ENCODE peak calls at places on chromosome 12, in ten cellular contexts. M is AG04450; J is tibial nerve; C is AG04449; G is lower leg skin; H is choroid plexus epithelial cell; U is tibial artery; I is CD4-positive, CD25-positive, alpha-beta regulatory T cell; P is HFF-Myc; O is SK-N-SH. N is an unnamed sample.

GRCh38 chr12:71664411-71665108 is 459 bp downstream of the THAP2 start:
- DNase-seq in C (no peak), H (peak), G (no peak), J (no peak), O (no peak), P (no peak), I (no peak), U (no peak), M (no peak), N (no peak)

GRCh38 chr12:94870511-94870910 is 133.0 kb downstream of the NDUFA12 start:
- DNase-seq in O (no peak), P (no peak), J (no peak), C (no peak), U (no peak), I (no peak), H (no peak), M (no peak), G (no peak), N (no peak)

GRCh38 chr12:127286281-127286680 is 980.7 kb upstream of the TMEM132C start:
- DNase-seq in I (no peak), H (no peak), J (no peak), P (no peak), G (no peak), U (no peak), M (no peak), O (no peak), C (no peak), N (no peak)

GRCh38 chr12:80598004-80598606 is 109.3 kb upstream of the MYF6 start:
- DNase-seq in U (no peak), O (no peak), M (peak), P (peak), I (no peak), C (peak), H (peak), J (no peak), G (no peak), N (no peak)

GRCh38 chr12:47071241-47071852 is 8.1 kb upstream of the PCED1B start:
- DNase-seq in U (no peak), M (no peak), I (peak), O (no peak), C (no peak), H (no peak), J (no peak), G (no peak), P (no peak), N (peak)

GRCh38 chr12:38817942-38818341 is 87.4 kb downstream of the CPNE8 start:
- DNase-seq in G (no peak), O (no peak), J (no peak), M (no peak), U (no peak), P (no peak), I (no peak), H (no peak), C (no peak), N (no peak)

GRCh38 chr12:91562476-91562875 is 379.9 kb upstream of the DCN start:
- DNase-seq in P (no peak), H (no peak), O (no peak), J (no peak), U (no peak), C (no peak), M (no peak), G (no peak), I (peak), N (no peak)

GRCh38 chr12:104588048-104588942 is 131.5 kb downstream of the CHST11 start:
- DNase-seq in I (no peak), P (peak), G (no peak), O (no peak), U (no peak), H (peak), M (no peak), J (no peak), C (no peak), N (no peak)

GRCh38 chr12:65822732-65823480 is 1.4 kb upstream of the HMGA2 start:
- DNase-seq in U (no peak), G (no peak), I (no peak), H (peak), J (no peak), P (peak), M (no peak), C (no peak), O (peak), N (peak)
- H3K4me3 ChIP-seq in U (no peak), G (no peak), I (no peak), H (peak), J (peak), P (peak), M (peak), C (peak), O (peak), N (peak)

GRCh38 chr12:68453278-68453677 is 121.1 kb upstream of the MDM1 start:
- DNase-seq in O (no peak), U (no peak), H (no peak), I (no peak), J (no peak), G (no peak), C (no peak), M (no peak), P (no peak), N (no peak)

GRCh38 chr12:68451261-68452091 is 119.3 kb upstream of the MDM1 start:
- DNase-seq in M (peak), C (peak), H (peak), P (no peak), O (no peak), G (peak), J (no peak), U (peak), I (peak), N (no peak)

GRCh38 chr12:68453876-68454275 is 121.7 kb upstream of the MDM1 start:
- DNase-seq in H (peak), O (no peak), U (no peak), P (no peak), I (no peak), C (no peak), J (no peak), M (no peak), G (no peak), N (no peak)

GRCh38 chr12:68449196-68449595 is 117.0 kb upstream of the MDM1 start:
- DNase-seq in H (no peak), P (no peak), G (no peak), O (no peak), M (no peak), J (no peak), C (no peak), I (no peak), U (no peak), N (no peak)

GRCh38 chr12:68450947-68451260 is 118.7 kb upstream of the MDM1 start:
- DNase-seq in O (no peak), I (no peak), G (no peak), P (no peak), H (no peak), C (no peak), U (no peak), J (no peak), M (no peak), N (no peak)
- H3K4me3 ChIP-seq in O (no peak), I (peak), G (no peak), P (no peak), H (no peak), C (no peak), U (no peak), J (no peak), M (no peak), N (no peak)

GRCh38 chr12:96197503-96198272 is 3.5 kb downstream of the ELK3 start:
- DNase-seq in J (no peak), M (peak), I (no peak), G (no peak), U (no peak), O (no peak), P (peak), H (peak), C (peak), N (no peak)
- H3K4me3 ChIP-seq in J (no peak), M (peak), I (peak), G (no peak), U (no peak), O (no peak), P (peak), H (no peak), C (no peak), N (no peak)

GRCh38 chr12:120238224-120238616 is 27.3 kb downstream of the PXN start:
- DNase-seq in G (no peak), J (no peak), P (no peak), O (no peak), C (no peak), I (no peak), U (no peak), M (no peak), H (no peak), N (no peak)

GRCh38 chr12:120236124-120236398 is 29.5 kb downstream of the PXN start:
- DNase-seq in M (no peak), U (no peak), H (no peak), P (no peak), J (no peak), G (no peak), C (no peak), I (no peak), O (no peak), N (no peak)

GRCh38 chr12:120238839-120239445 is 26.6 kb downstream of the PXN start:
- DNase-seq in H (no peak), M (no peak), G (no peak), J (no peak), I (no peak), C (no peak), U (no peak), P (no peak), O (no peak), N (no peak)

GRCh38 chr12:120234643-120235368 is 30.7 kb downstream of the PXN start:
- DNase-seq in U (peak), H (peak), I (no peak), G (peak), J (peak), P (peak), O (peak), M (peak), C (peak), N (peak)

GRCh38 chr12:120235369-120236123 is 30.0 kb downstream of the PXN start:
- DNase-seq in H (no peak), U (no peak), G (no peak), C (no peak), O (no peak), M (no peak), I (no peak), P (no peak), J (no peak), N (peak)
- H3K4me3 ChIP-seq in H (no peak), U (no peak), G (no peak), C (peak), O (no peak), M (peak), I (no peak), P (no peak), J (peak), N (no peak)

GRCh38 chr12:6945613-6946012 is 1.8 kb downstream of the C12orf57 start:
- DNase-seq in P (no peak), C (no peak), J (no peak), I (no peak), G (no peak), U (no peak), M (no peak), H (no peak), O (peak), N (no peak)
- H3K4me3 ChIP-seq in P (peak), C (no peak), J (no peak), I (peak), G (no peak), U (no peak), M (peak), H (no peak), O (no peak), N (peak)

GRCh38 chr12:120858306-120859088 is 45.7 kb downstream of the SPPL3 start:
- DNase-seq in J (no peak), C (no peak), M (no peak), P (no peak), I (no peak), H (no peak), U (no peak), O (no peak), G (no peak), N (no peak)

GRCh38 chr12:120855823-120856589 is 48.2 kb downstream of the SPPL3 start:
- DNase-seq in O (no peak), I (no peak), G (no peak), P (no peak), H (no peak), M (no peak), C (no peak), J (no peak), U (no peak), N (no peak)

GRCh38 chr12:120854804-120855203 is 49.4 kb downstream of the SPPL3 start:
- DNase-seq in M (no peak), H (no peak), P (no peak), C (no peak), I (no peak), U (no peak), G (no peak), O (no peak), J (no peak), N (no peak)

GRCh38 chr12:120853188-120853587 is 51.0 kb downstream of the SPPL3 start:
- DNase-seq in I (no peak), G (no peak), C (no peak), M (no peak), P (no peak), H (peak), U (no peak), J (no peak), O (no peak), N (no peak)

DNA sequence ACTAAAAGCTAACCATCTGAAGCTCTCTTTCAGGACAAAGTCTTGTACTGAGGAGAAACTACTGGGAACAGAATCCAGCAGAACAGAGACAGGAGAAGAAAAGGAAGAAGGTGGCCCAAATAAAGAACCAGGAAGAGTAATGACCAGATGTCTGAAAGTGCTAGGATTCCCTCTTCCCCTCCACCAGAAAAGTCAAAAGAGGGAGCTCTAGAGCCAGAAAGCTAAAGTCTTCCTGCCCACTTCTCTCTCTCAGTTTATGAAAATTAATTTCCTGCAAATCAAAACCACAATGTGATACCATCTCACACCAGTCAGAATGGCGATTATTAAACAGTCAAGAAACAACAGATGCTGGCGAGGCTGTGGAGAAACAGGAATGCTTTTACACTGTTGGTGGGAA is 47.2 kb downstream of the SPPL3 start:
- DNase-seq in O (no peak), M (no peak), I (peak), C (no peak), P (no peak), H (no peak), G (no peak), U (no peak), J (no peak), N (no peak)
- H3K4me3 ChIP-seq in O (no peak), M (no peak), I (peak), C (no peak), P (no peak), H (no peak), G (no peak), U (no peak), J (no peak), N (no peak)

DNA sequence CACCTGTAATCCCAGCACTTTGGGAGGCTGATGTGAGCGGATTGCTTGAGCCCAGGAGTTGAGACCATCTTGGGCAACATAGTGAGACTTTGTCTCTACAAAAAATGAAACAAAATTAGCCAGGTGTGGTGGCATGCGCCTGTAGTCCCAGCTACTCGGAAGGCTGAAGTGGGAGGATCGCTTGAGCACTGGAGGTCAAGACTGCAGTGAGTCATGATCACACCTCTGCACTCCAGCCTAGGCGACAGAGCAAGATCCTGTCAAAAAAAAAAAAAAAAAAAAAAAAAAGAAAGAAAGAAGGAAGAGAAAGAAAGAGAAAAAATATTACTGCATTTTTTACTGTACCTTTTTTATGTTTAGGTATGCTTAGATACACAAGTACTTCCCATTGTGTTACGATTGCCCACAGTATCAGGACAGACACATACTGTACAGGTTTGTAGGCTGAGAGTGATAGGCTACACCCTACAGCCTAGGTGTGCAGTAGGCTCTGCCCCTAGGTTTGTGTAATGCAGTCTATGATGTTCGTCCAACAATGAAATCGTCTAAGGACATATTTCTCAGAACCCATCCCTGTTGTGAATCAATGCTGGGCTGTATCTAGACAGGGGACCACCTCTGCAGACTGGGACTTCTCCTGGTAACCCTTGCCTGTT is 160.4 kb upstream of the PWP1 start:
- DNase-seq in H (no peak), M (no peak), C (no peak), O (no peak), P (no peak), J (no peak), G (no peak), U (no peak), I (no peak), N (no peak)
- H3K4me3 ChIP-seq in H (no peak), M (no peak), C (no peak), O (no peak), P (no peak), J (no peak), G (no peak), U (no peak), I (no peak), N (no peak)

DNA sequence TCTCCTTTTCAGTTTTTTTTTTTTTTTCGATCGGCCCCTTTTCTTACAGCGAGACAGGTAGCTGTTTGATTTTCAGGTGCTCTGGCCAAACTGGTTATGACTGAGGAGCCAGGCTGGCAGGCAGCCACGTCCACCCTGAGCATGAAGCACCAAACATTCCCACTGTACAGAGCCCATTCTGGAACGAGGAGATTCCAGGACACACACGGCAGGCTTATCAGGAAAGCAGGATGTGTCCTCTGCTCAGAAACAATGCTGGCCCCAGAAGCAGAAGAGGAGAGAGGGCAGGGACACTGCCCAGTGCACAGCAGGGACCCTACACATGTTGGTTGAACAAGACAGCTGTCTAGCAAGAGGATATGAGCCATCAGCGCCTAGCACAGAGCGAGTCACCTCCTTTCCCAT is 3.7 kb upstream of the KRT2 start:
- DNase-seq in P (no peak), J (no peak), O (no peak), H (no peak), C (no peak), M (no peak), I (no peak), U (no peak), G (no peak), N (no peak)
- H3K4me3 ChIP-seq in P (no peak), J (no peak), O (no peak), H (no peak), C (no peak), M (no peak), I (no peak), U (no peak), G (no peak), N (no peak)

N was measured in H7.